ENCODE peak calls at places on chromosomes 11 and 22, in eight cellular contexts. J is amygdala; W is EH; N is NCI-H748 treated with DMSO at 0.1 percent for 48 hours; T is stimulated activated CD4-positive, alpha-beta T cell treated with anti-CD3 and anti-CD28 coated beads, Interleukin-1b, Interleukin-23, amount 100 ng/mL, for 48 hours; H is stimulated activated CD8-positive, alpha-beta memory T cell treated with anti-CD3 and anti-CD28 coated beads, Interleukin-7, amount 100 ng/mL, for 24 hours; U is fibroblast of the aortic adventitia; V is heart right ventricle. A is an unnamed sample.
A peak's percentile ranks its signal among the peaks of the same experiment; 100 is the strongest.

GRCh38 chr22:46516638-46517037 is 20.8 kb downstream of the CELSR1 start:
- DNase-seq in J (no peak), W (no peak), N (no peak), T (no peak), H (no peak), U (no peak), V (no peak), A (no peak)

GRCh38 chr22:47143249-47143938 is 380.9 kb downstream of the TBC1D22A start:
- DNase-seq in J (no peak), W (no peak), N (no peak), T (no peak), H (no peak), U (no peak), V (no peak), A (no peak)

GRCh38 chr11:101453682-101454081 is 130.1 kb downstream of the TRPC6 start:
- DNase-seq in J (no peak), W (peak; percentile 59), N (no peak), T (no peak), H (no peak), U (no peak), V (no peak), A (peak; percentile 13)

GRCh38 chr11:1230456-1231395 is 7.9 kb downstream of the MUC5B start:
- DNase-seq in J (no peak), W (no peak), N (no peak), T (no peak), H (no peak), U (no peak), V (peak; percentile 12), A (no peak)

GRCh38 chr11:15852179-15852578 is 504.2 kb downstream of the SOX6 start:
- DNase-seq in J (no peak), W (no peak), N (no peak), T (no peak), H (no peak), U (peak; percentile 17), V (no peak), A (peak; percentile 27)

GRCh38 chr22:47095395-47096122 is 333.1 kb downstream of the TBC1D22A start:
- DNase-seq in J (no peak), W (peak; percentile 29), N (no peak), T (no peak), H (no peak), U (peak; percentile 6), V (no peak), A (no peak)

GRCh38 chr11:34601085-34601444 is 19.8 kb upstream of the EHF start:
- DNase-seq in J (no peak), W (no peak), N (no peak), T (no peak), H (no peak), U (peak; percentile 44), V (no peak), A (no peak)

GRCh38 chr11:1541474-1542204 is 30.4 kb downstream of the DUSP8 start:
- DNase-seq in J (peak; percentile 49), W (no peak), N (no peak), T (no peak), H (no peak), U (no peak), V (peak; percentile 10), A (no peak)

GRCh38 chr11:119111361-119111925 is 4.3 kb downstream of the C2CD2L start:
- DNase-seq in J (no peak), W (no peak), N (no peak), T (no peak), H (no peak), U (no peak), V (no peak), A (no peak)

GRCh38 chr11:64772318-64773018 is 5.9 kb downstream of the SF1 start:
- DNase-seq in J (no peak), W (no peak), N (no peak), T (no peak), H (no peak), U (no peak), V (no peak), A (no peak)

GRCh38 chr11:45102361-45102809 is 44.1 kb upstream of the PRDM11 start:
- DNase-seq in J (no peak), W (no peak), N (no peak), T (no peak), H (no peak), U (no peak), V (no peak), A (no peak)

GRCh38 chr11:115244758-115245157 is 259.5 kb downstream of the CADM1 start:
- DNase-seq in J (peak; percentile 21), W (no peak), N (no peak), T (no peak), H (no peak), U (no peak), V (no peak), A (no peak)

GRCh38 chr22:48635031-48635430 is 1192.6 kb downstream of the BRD1 start:
- DNase-seq in J (no peak), W (no peak), N (no peak), T (no peak), H (no peak), U (no peak), V (no peak), A (no peak)

GRCh38 chr11:27910186-27910941 is 197.6 kb downstream of the KIF18A start:
- DNase-seq in J (no peak), W (peak; percentile 85), N (no peak), T (no peak), H (no peak), U (no peak), V (no peak), A (peak; percentile 88)

GRCh38 chr11:111911563-111912401 is at the start of gene CRYAB:
- DNase-seq in J (peak; percentile 85), W (peak; percentile 100), N (no peak), T (no peak), H (no peak), U (peak; percentile 89), V (peak; percentile 85), A (peak; percentile 71)

GRCh38 chr11:33412231-33412630 is 155.1 kb downstream of the HIPK3 start:
- DNase-seq in J (no peak), W (peak; percentile 26), N (no peak), T (no peak), H (no peak), U (no peak), V (no peak), A (no peak)

GRCh38 chr22:43218786-43219185 is 31.9 kb upstream of the TTLL12 start:
- DNase-seq in J (no peak), W (no peak), N (no peak), T (no peak), H (no peak), U (no peak), V (no peak), A (no peak)

GRCh38 chr11:40125054-40125453 is 1334.4 kb downstream of the LRRC4C start:
- DNase-seq in J (no peak), W (no peak), N (no peak), T (no peak), H (no peak), U (no peak), V (no peak), A (no peak)

GRCh38 chr11:125123947-125124633 is 12.7 kb upstream of the TMEM218 start:
- DNase-seq in J (no peak), W (peak; percentile 37), N (no peak), T (peak; percentile 37), H (peak; percentile 11), U (peak; percentile 73), V (peak; percentile 43), A (peak; percentile 35)

GRCh38 chr11:12224537-12224893 is 114.1 kb downstream of the MICAL2 start:
- DNase-seq in J (no peak), W (peak; percentile 46), N (no peak), T (peak; percentile 94), H (peak; percentile 83), U (peak; percentile 54), V (peak; percentile 76), A (peak; percentile 83)

GRCh38 chr11:17298302-17298701 is 21.8 kb downstream of the NUCB2 start:
- DNase-seq in J (no peak), W (no peak), N (no peak), T (peak; percentile 83), H (no peak), U (no peak), V (no peak), A (no peak)

GRCh38 chr11:107598225-107599139 is 7.5 kb downstream of the ELMOD1 start:
- DNase-seq in J (no peak), W (peak; percentile 28), N (no peak), T (no peak), H (no peak), U (no peak), V (no peak), A (no peak)

GRCh38 chr11:7672960-7673723 is at the start of gene CYB5R2:
- DNase-seq in J (peak; percentile 29), W (peak; percentile 79), N (no peak), T (no peak), H (no peak), U (peak; percentile 53), V (peak; percentile 74), A (no peak)

GRCh38 chr11:105229758-105230157 is 90.2 kb upstream of the CARD18 start:
- DNase-seq in J (no peak), W (no peak), N (no peak), T (no peak), H (no peak), U (no peak), V (no peak), A (no peak)

GRCh38 chr11:107044503-107044902 is 26.2 kb upstream of the GUCY1A2 start:
- DNase-seq in J (no peak), W (no peak), N (no peak), T (no peak), H (no peak), U (no peak), V (no peak), A (peak; percentile 54)

GRCh38 chr11:69398529-69399492 is 82.7 kb upstream of the LINC01488 start:
- DNase-seq in J (no peak), W (peak; percentile 70), N (no peak), T (no peak), H (no peak), U (no peak), V (no peak), A (peak; percentile 9)

GRCh38 chr11:30586251-30587144 is at the start of gene MPPED2:
- DNase-seq in J (no peak), W (no peak), N (no peak), T (no peak), H (no peak), U (peak; percentile 2), V (peak; percentile 61), A (no peak)

GRCh38 chr22:46031965-46032851 is 55.2 kb upstream of the WNT7B start:
- DNase-seq in J (no peak), W (no peak), N (no peak), T (no peak), H (no peak), U (no peak), V (no peak), A (no peak)

GRCh38 chr22:21961886-21962654 is 9.4 kb upstream of the PPM1F start:
- DNase-seq in J (no peak), W (peak; percentile 40), N (no peak), T (no peak), H (no peak), U (peak; percentile 41), V (no peak), A (peak; percentile 41)